ENCODE peak calls at places on chromosomes 7 and 10, in five cellular contexts. N is ACHN; A is gastrocnemius medialis; C is T47D; K is activated naive CD4-positive, alpha-beta T cell. J is an unnamed sample.

GRCh38 chr7:134548877-134549276 is at the start of gene AKR1B15:
- DNase-seq in A (peak), N (peak), C (no peak), K (no peak), J (no peak)

GRCh38 chr7:138295049-138295637 is 164.9 kb upstream of the TRIM24 start:
- DNase-seq in N (no peak), C (no peak), K (no peak), A (no peak), J (no peak)

GRCh38 chr10:92430103-92430502 is 139.1 kb downstream of the MARCHF5 start:
- DNase-seq in A (no peak), N (no peak), C (no peak), K (no peak), J (no peak)

GRCh38 chr7:6636741-6637543 is at the start of gene ZNF316:
- DNase-seq in A (peak), N (peak), C (peak), K (peak), J (peak)

GRCh38 chr7:77538186-77538907 is 1.3 kb downstream of the PTPN12 start:
- DNase-seq in A (peak), N (peak), K (no peak), C (peak), J (peak)

GRCh38 chr10:125482108-125482507 is 200.9 kb downstream of the TEX36 start:
- DNase-seq in C (no peak), A (no peak), N (no peak), K (no peak), J (no peak)

GRCh38 chr7:41702635-41703371 is at the start of gene INHBA:
- DNase-seq in C (no peak), N (peak), K (no peak), A (no peak), J (no peak)

GRCh38 chr10:78164687-78165086 is 131.0 kb downstream of the RPS24 start:
- DNase-seq in N (no peak), C (no peak), A (no peak), K (no peak), J (no peak)

GRCh38 chr7:108455833-108456677 is at the start of gene NRCAM:
- DNase-seq in N (peak), A (no peak), K (no peak), C (peak), J (peak)

GRCh38 chr7:157150825-157151412 is 12.2 kb downstream of the UBE3C start:
- DNase-seq in N (no peak), A (peak), K (no peak), C (no peak), J (peak)

GRCh38 chr10:67036808-67037207 is 111.0 kb downstream of the LRRTM3 start:
- DNase-seq in N (no peak), A (no peak), K (no peak), C (no peak), J (no peak)

GRCh38 chr7:70238171-70238575 is 639.9 kb downstream of the AUTS2 start:
- DNase-seq in A (no peak), N (no peak), C (no peak), K (no peak), J (no peak)

GRCh38 chr10:24866615-24867583 is 85.5 kb downstream of the PRTFDC1 start:
- DNase-seq in N (peak), C (peak), A (no peak), K (no peak), J (no peak)

GRCh38 chr7:67754651-67755050 is 758.0 kb downstream of the TYW1 start:
- DNase-seq in C (no peak), K (no peak), N (no peak), A (no peak), J (no peak)

GRCh38 chr10:43128331-43128730 is 9.9 kb upstream of the CSGALNACT2 start:
- DNase-seq in N (peak), K (no peak), C (no peak), A (no peak), J (no peak)

GRCh38 chr7:3439333-3440030 is 138.4 kb downstream of the SDK1 start:
- DNase-seq in N (peak), K (no peak), C (no peak), A (no peak), J (no peak)

GRCh38 chr10:22779331-22780019 is 65.1 kb upstream of the PIP4K2A start:
- DNase-seq in C (no peak), N (peak), K (no peak), A (no peak), J (no peak)

GRCh38 chr10:89702121-89702480 is 711 bp downstream of the KIF20B start:
- DNase-seq in N (peak), A (no peak), K (no peak), C (no peak), J (no peak)

GRCh38 chr10:132699411-132700167 is 86.4 kb downstream of the NKX6-2 start:
- DNase-seq in C (no peak), A (no peak), N (no peak), K (no peak), J (no peak)

GRCh38 chr10:12241810-12242529 is 46.0 kb downstream of the CDC123 start:
- DNase-seq in A (no peak), K (no peak), C (no peak), N (no peak), J (no peak)

GRCh38 chr7:117480978-117481377 is 1.2 kb downstream of the CFTR start:
- DNase-seq in C (no peak), A (no peak), K (no peak), N (no peak), J (no peak)

GRCh38 chr10:62742447-62743105 is 61.9 kb upstream of the ADO start:
- DNase-seq in K (no peak), A (no peak), N (no peak), C (no peak), J (no peak)

GRCh38 chr7:77649950-77650349 is 46.3 kb upstream of the RSBN1L start:
- DNase-seq in C (no peak), K (no peak), N (no peak), A (no peak), J (no peak)

GRCh38 chr7:144826248-144826647 is 9.6 kb downstream of the TPK1 start:
- DNase-seq in C (no peak), A (no peak), N (no peak), K (no peak), J (no peak)

GRCh38 chr10:6178581-6178980 is 24.2 kb upstream of the PFKFB3 start:
- DNase-seq in K (no peak), N (no peak), C (no peak), A (no peak), J (no peak)

GRCh38 chr10:80535671-80536360 is 1.9 kb upstream of the SH2D4B start:
- DNase-seq in C (peak), A (no peak), K (peak), N (no peak), J (no peak)

GRCh38 chr10:116634126-116634975 is 13.6 kb downstream of the PNLIPRP2 start:
- DNase-seq in N (no peak), C (no peak), A (no peak), K (no peak), J (no peak)

GRCh38 chr10:100725041-100725440 is 20.3 kb upstream of the PAX2 start:
- DNase-seq in A (no peak), K (no peak), N (no peak), C (no peak), J (no peak)

GRCh38 chr7:47943676-47944474 is 4.4 kb downstream of the PKD1L1 start:
- DNase-seq in A (no peak), K (no peak), C (no peak), N (no peak), J (no peak)

GRCh38 chr10:24551161-24551560 is 172.5 kb downstream of the ARHGAP21 start:
- DNase-seq in C (peak), N (no peak), A (no peak), K (no peak), J (no peak)

GRCh38 chr7:105678811-105679495 is 97.7 kb upstream of the EFCAB10 start:
- DNase-seq in C (no peak), A (peak), K (no peak), N (peak), J (no peak)

GRCh38 chr7:64793106-64793755 is 997 bp upstream of the ZNF138 start:
- DNase-seq in K (no peak), A (no peak), C (no peak), N (no peak), J (no peak)

GRCh38 chr7:118059209-118059608 is 124.8 kb upstream of the LSM8 start:
- DNase-seq in K (no peak), C (no peak), A (no peak), N (no peak), J (no peak)

GRCh38 chr10:117391436-117392205 is 16.4 kb upstream of the PDZD8 start:
- DNase-seq in A (no peak), K (no peak), N (no peak), C (no peak), J (no peak)

GRCh38 chr10:15712903-15713302 is 6.8 kb downstream of the ITGA8 start:
- DNase-seq in C (no peak), K (no peak), A (no peak), N (no peak), J (no peak)

GRCh38 chr10:62058476-62058875 is 157.0 kb downstream of the ARID5B start:
- DNase-seq in N (no peak), A (no peak), K (no peak), C (no peak), J (no peak)

J was measured in HuH-7.5.